ENCODE peak calls at places on chromosomes 5 and 9, in nine cellular contexts. K is MM.1S, U is left lung, Z is body of pancreas, A is testis, M is GM23248, I is small intestine, B is Panc1, E is ascending aorta. X is an unnamed sample.
A peak's percentile ranks its signal among the peaks of the same experiment; 100 is the strongest.

GRCh38 chr5:146965781-146966659 is 87.5 kb upstream of the PPP2R2B start:
- DNase-seq in K (peak; percentile 74), U (no peak), Z (peak; percentile 72), A (peak; percentile 82), M (peak; percentile 82), I (peak; percentile 76), B (peak; percentile 61), E (peak; percentile 14), X (no peak)

GRCh38 chr9:125997510-125997823 is 250.3 kb downstream of the PBX3 start:
- DNase-seq in K (no peak), U (peak; percentile 50), Z (no peak), A (no peak), M (no peak), I (peak; percentile 17), B (no peak), E (no peak), X (no peak)

GRCh38 chr9:6054280-6055099 is 39.1 kb upstream of the RANBP6 start:
- DNase-seq in K (peak; percentile 73), U (peak; percentile 44), Z (peak; percentile 82), A (peak; percentile 87), M (peak; percentile 83), I (peak; percentile 66), B (peak; percentile 24), E (no peak), X (no peak)

GRCh38 chr5:116622375-116623075 is 47.9 kb upstream of the SEMA6A start:
- DNase-seq in K (no peak), U (no peak), Z (no peak), A (no peak), M (no peak), I (no peak), B (no peak), E (no peak), X (no peak)

GRCh38 chr9:36970007-36970888 is 63.8 kb downstream of the PAX5 start:
- DNase-seq in K (no peak), U (no peak), Z (no peak), A (no peak), M (peak; percentile 40), I (no peak), B (peak; percentile 46), E (no peak), X (no peak)

GRCh38 chr5:96871686-96872085 is 4.6 kb upstream of the ERAP2 start:
- DNase-seq in K (no peak), U (no peak), Z (no peak), A (no peak), M (no peak), I (no peak), B (no peak), E (no peak), X (no peak)

GRCh38 chr9:36891341-36891811 is 142.7 kb downstream of the PAX5 start:
- DNase-seq in K (no peak), U (no peak), Z (no peak), A (no peak), M (no peak), I (no peak), B (no peak), E (no peak), X (no peak)

GRCh38 chr5:137342764-137343163 is 156.4 kb downstream of the SPOCK1 start:
- DNase-seq in K (no peak), U (no peak), Z (no peak), A (no peak), M (peak; percentile 46), I (no peak), B (no peak), E (no peak), X (no peak)

GRCh38 chr5:73272351-73272750 is 99.4 kb downstream of the TMEM174 start:
- DNase-seq in K (no peak), U (no peak), Z (no peak), A (no peak), M (peak; percentile 32), I (no peak), B (no peak), E (no peak), X (no peak)

GRCh38 chr5:73273379-73274050 is 100.5 kb downstream of the TMEM174 start:
- DNase-seq in K (no peak), U (no peak), Z (no peak), A (no peak), M (peak; percentile 19), I (peak; percentile 14), B (no peak), E (no peak), X (no peak)

GRCh38 chr5:73278693-73279092 is 105.7 kb downstream of the TMEM174 start:
- DNase-seq in K (no peak), U (no peak), Z (peak; percentile 75), A (no peak), M (no peak), I (peak; percentile 6), B (no peak), E (no peak), X (no peak)

GRCh38 chr5:73274121-73274520 is 101.1 kb downstream of the TMEM174 start:
- DNase-seq in K (no peak), U (no peak), Z (no peak), A (no peak), M (peak; percentile 53), I (no peak), B (no peak), E (no peak), X (no peak)

DNA sequence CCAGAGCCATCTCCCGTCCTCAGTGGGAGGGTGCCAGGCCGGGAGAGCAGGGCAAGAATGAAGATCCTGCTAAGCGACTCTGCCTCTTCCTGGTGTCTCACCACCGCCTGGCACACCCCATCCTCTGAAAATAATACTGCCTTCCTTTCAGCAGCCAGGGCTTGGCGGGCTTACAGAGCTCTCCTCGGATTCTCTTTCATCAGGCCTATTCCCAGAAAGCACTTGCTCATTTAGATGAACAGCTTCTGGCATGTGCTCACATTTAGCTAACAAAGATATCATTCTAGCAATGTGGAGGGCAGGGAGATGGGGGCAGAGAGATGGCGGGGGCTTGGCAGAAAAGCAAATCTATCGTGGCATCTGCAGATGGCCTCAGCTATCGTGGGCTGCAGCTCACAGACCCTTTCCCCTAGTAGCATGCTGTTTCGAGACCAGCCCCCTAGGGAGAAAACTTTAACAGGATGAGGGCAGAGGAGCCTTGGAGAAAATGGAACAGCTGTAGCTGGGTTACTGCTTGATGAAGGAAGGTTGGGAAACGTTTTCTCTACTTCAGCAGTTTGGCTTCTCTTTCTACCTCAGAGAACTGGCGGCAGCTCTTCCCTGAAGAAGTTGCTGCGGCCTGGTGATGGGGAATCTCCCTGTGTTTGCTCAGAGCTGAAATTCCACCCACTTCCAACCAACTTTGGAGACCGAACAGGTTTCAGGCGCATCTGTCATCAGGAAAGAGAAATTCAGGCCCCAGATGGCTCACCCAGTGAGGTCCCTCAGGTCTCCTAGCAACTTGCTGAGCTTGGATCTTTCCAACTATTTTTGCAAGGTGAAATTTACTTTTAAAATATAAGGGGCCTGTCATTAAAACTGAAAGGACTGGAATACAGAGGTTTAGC is 102.1 kb downstream of the TMEM174 start:
- DNase-seq in K (no peak), U (no peak), Z (no peak), A (peak; percentile 19), M (peak; percentile 79), I (no peak), B (no peak), E (no peak), X (no peak)
- H3K27me3 ChIP-seq in K (no peaks in the 10 kb centered on the region), U (peaks cover 43% of the 10 kb centered on the region), Z (no peaks in the 10 kb centered on the region), A (no peaks in the 10 kb centered on the region), M (no peaks in the 10 kb centered on the region), I (peaks cover 4% of the 10 kb centered on the region), B (no peaks in the 10 kb centered on the region), E (no peaks in the 10 kb centered on the region), X (no peaks in the 10 kb centered on the region)

GRCh38 chr9:133520121-133520835 is 4.5 kb downstream of the MYMK start:
- DNase-seq in K (no peak), U (no peak), Z (no peak), A (no peak), M (no peak), I (no peak), B (no peak), E (no peak), X (no peak)
- H3K27me3 ChIP-seq in K (peaks cover 95% of the 10 kb centered on the region), U (peaks cover 16% of the 10 kb centered on the region), Z (no peaks in the 10 kb centered on the region), A (no peaks in the 10 kb centered on the region), M (peaks cover 35% of the 10 kb centered on the region), I (no peaks in the 10 kb centered on the region), B (no peaks in the 10 kb centered on the region), E (no peaks in the 10 kb centered on the region), X (no peaks in the 10 kb centered on the region)

GRCh38 chr5:135477594-135477993 is 25.4 kb upstream of the TIFAB start:
- DNase-seq in K (no peak), U (no peak), Z (no peak), A (no peak), M (no peak), I (no peak), B (no peak), E (no peak), X (no peak)

GRCh38 chr5:135481387-135481786 is 29.2 kb upstream of the TIFAB start:
- DNase-seq in K (no peak), U (no peak), Z (no peak), A (no peak), M (no peak), I (no peak), B (no peak), E (no peak), X (no peak)

GRCh38 chr5:135473956-135474670 is 22.0 kb upstream of the TIFAB start:
- DNase-seq in K (no peak), U (no peak), Z (no peak), A (no peak), M (no peak), I (no peak), B (no peak), E (no peak), X (no peak)

GRCh38 chr5:135478938-135479337 is 26.8 kb upstream of the TIFAB start:
- DNase-seq in K (no peak), U (no peak), Z (no peak), A (no peak), M (no peak), I (no peak), B (no peak), E (no peak), X (no peak)

DNA sequence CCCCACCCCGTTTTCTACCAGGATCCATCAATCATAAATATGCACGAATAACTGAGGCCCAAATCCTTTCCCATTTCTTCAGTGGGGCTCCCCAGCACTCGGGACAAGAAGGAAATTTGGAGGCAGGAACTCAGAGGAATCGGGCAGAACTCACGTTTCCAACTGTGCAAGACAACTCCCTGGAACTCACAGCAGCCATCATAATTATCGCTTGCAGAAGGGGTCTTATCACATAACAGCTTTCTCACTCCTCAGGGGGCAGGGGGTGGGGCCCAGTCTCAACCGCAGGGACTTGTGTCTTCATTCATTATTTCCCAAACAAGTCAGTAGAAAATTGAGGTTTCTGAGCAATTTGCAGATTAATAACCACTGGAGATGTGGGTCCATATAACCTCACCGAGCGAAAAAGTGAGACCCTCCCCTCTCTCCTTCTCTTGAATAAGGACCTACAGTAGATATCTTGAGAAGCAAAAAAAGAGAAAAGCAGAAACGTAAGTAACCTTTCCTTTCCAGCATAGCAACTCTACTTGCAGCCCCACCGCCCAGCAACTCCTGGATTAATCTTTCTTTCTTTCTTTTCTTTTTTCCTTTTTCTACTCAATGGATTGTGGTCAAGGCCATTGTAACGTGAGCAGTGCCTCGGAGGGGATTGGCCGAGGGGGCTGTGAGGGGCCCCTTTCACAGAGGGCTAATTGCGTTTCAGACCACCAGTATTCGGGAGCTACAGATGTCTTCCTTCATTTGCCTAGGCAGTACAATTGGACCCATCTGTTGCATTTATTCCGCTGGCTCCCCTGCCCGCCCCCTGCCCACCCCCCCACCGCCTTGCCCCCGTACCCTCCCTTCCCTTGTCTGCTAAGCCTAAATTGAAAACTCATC is 24.7 kb upstream of the TIFAB start:
- DNase-seq in K (no peak), U (no peak), Z (no peak), A (no peak), M (no peak), I (no peak), B (no peak), E (no peak), X (no peak)
- H3K27me3 ChIP-seq in K (no peaks in the 10 kb centered on the region), U (peaks cover 80% of the 10 kb centered on the region), Z (no peaks in the 10 kb centered on the region), A (no peaks in the 10 kb centered on the region), M (peaks cover 51% of the 10 kb centered on the region), I (no peaks in the 10 kb centered on the region), B (peaks cover 10% of the 10 kb centered on the region), E (no peaks in the 10 kb centered on the region), X (peaks cover 5% of the 10 kb centered on the region)

DNA sequence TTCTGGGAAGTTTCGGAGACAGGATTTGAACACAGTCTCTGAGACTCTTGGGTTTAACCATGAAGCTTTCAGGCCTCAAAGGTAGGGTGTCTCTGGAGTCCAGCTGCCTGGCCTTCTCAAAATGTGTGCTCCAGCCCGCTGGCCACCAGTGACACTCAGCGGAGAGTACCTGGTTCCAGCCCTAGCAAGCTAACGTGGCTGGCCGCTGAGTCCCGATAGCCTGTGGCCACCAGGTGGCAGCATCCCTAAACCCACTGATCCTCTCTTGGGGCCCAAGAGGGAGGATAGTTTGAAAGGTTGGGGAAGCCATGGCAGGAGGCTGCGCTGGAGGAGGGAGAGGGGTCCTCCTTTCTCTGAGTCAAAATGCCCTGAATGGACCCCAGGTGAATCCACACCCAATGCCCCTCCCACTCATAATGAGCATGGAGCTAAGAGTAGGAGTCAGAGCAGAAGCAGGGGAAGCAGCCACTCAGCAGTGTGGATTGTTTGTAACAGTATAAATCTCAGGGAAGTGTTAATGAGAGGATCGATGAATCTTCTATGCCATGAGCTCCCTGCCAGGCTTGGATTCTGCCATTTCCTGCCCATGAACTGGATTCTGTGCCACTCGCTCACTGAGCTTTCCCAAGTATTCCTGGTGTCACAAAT is 5.4 kb upstream of the TIFAB start:
- DNase-seq in K (peak; percentile 66), U (peak; percentile 68), Z (peak; percentile 71), A (peak; percentile 74), M (peak; percentile 74), I (peak; percentile 64), B (no peak), E (no peak), X (no peak)
- H3K27me3 ChIP-seq in K (peaks cover 3% of the 10 kb centered on the region), U (peaks cover 12% of the 10 kb centered on the region), Z (no peaks in the 10 kb centered on the region), A (no peaks in the 10 kb centered on the region), M (no peaks in the 10 kb centered on the region), I (no peaks in the 10 kb centered on the region), B (peaks cover 15% of the 10 kb centered on the region), E (no peaks in the 10 kb centered on the region), X (no peaks in the 10 kb centered on the region)

X was measured in vagina.